ENCODE peak calls at places on chromosomes 12 and 14, in seven cellular contexts. J, V, N, K, B, X and U are unnamed samples.

GRCh38 chr14:44162197-44162596 is 344.9 kb downstream of the FSCB start:
- DNase-seq in J (no peak), N (no peak), K (no peak), V (no peak), B (no peak), X (no peak), U (no peak)

GRCh38 chr12:56461235-56462159 is 6.9 kb upstream of the SPRYD4 start:
- DNase-seq in X (no peak), K (peak; percentile 5), N (no peak), J (no peak), V (no peak), B (no peak), U (peak; percentile 18)

GRCh38 chr12:32331133-32331532 is 68.2 kb upstream of the FGD4 start:
- DNase-seq in X (no peak), N (no peak), V (no peak), J (peak; percentile 10), K (no peak), B (peak; percentile 2), U (peak; percentile 45)

GRCh38 chr12:128698573-128698972 is 125.2 kb downstream of the SLC15A4 start:
- DNase-seq in X (no peak), B (no peak), K (no peak), J (no peak), N (no peak), V (no peak), U (no peak)

GRCh38 chr14:34013714-34014055 is 62.8 kb upstream of the EGLN3 start:
- DNase-seq in X (no peak), N (no peak), K (no peak), J (no peak), V (no peak), B (no peak), U (no peak)

GRCh38 chr12:59936546-59936945 is 340.7 kb downstream of the SLC16A7 start:
- DNase-seq in N (no peak), V (no peak), X (no peak), J (no peak), B (no peak), K (no peak), U (no peak)

GRCh38 chr14:104138098-104138890 is at the start of gene KIF26A:
- DNase-seq in N (no peak), V (peak; percentile 39), B (no peak), J (no peak), K (no peak), X (peak; percentile 59), U (no peak)

GRCh38 chr14:64671591-64671990 is 32.6 kb upstream of the PLEKHG3 start:
- DNase-seq in N (no peak), B (peak; percentile 78), X (no peak), V (no peak), K (peak; percentile 74), J (peak; percentile 85), U (peak; percentile 83)

GRCh38 chr12:8698830-8699330 is 1.1 kb downstream of the RIMKLB start:
- DNase-seq in N (no peak), X (no peak), V (no peak), K (no peak), B (peak; percentile 13), J (no peak), U (peak; percentile 32)

GRCh38 chr14:99239661-99240092 is 32.3 kb downstream of the BCL11B start:
- DNase-seq in X (no peak), B (no peak), J (no peak), K (no peak), N (no peak), V (no peak), U (no peak)

DNA sequence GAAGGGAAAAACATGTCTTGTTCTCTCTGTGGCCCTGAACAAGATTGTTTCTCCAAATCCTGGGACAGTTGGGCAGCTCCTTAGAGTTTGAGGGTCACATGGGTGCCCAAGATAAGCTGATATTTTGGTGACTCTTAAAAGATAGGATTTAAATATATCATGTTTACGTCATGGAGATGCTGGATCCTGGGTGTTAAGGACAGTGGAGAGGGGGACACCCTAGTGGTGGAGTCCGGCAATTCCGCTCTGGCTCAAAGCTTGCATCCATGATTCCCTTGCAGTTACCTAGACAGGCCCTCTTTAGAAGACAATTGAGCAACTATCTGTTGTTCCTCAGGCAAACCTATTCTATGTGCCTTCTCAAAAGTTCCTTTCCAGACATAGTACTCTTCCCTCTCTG is 101.8 kb downstream of the CMKLR1 start:
- DNase-seq in B (no peak), K (no peak), J (no peak), X (no peak), V (no peak), N (no peak), U (no peak)
- TF ChIP-seq CTCF in B (peak; percentile 13), K (peak; percentile 9), J (no peak), X (no peak), V (no peak), N (no peak), U (peak; percentile 11)

GRCh38 chr14:24334431-24335271 is at the start of gene ADCY4:
- DNase-seq in N (no peak), K (no peak), B (no peak), V (peak; percentile 36), J (no peak), X (peak; percentile 35), U (no peak)
- H3K4me3 ChIP-seq in N (peak within 1 kb of the TSS; percentile 59), K (peak within 1 kb of the TSS; percentile 17), B (peak within 1 kb of the TSS; percentile 52), V (peak within 1 kb of the TSS; percentile 36), J (peak within 1 kb of the TSS; percentile 51), X (peak within 1 kb of the TSS; percentile 28), U (peak within 1 kb of the TSS; percentile 48)

DNA sequence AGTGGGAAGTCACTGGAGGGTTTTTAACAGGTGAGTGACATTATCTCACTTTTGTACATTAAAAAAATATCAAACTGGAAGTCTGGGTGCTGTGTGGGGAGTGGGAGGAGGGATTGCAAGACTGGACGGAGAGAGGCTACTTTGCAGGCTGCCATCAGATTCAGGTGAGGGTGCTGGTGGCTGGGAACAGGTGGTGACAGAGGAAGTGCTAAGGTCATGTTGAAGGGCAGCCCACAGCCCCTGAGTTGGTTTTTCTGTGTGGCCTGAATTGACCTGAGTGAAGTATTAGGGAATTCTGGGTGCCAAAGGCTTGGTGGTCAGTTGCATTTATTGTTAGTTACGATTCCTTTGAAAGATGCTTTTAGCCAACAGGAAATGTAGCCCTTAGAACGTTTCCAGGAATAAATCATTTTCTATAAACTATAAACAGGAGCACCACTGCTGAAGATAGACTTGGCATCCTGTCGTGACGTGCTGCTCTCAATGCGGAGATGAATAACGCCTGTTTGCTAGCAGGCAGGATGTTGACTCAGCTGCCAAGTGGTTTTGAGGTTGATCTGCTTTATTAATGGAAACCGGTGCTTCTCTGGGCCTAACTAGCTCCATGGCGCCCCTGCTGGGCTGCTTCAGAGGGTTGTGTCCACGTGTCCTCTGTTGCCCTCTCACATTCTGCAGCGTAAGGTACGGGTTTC is 707.5 kb upstream of the TMEM132C start:
- DNase-seq in V (no peak), N (peak; percentile 11), X (peak; percentile 31), K (peak; percentile 97), B (peak; percentile 98), J (peak; percentile 49), U (peak; percentile 83)
- TF ChIP-seq CTCF in V (no peak), N (peak; percentile 3), X (no peak), K (peak; percentile 88), B (peak; percentile 86), J (peak; percentile 71), U (peak; percentile 41)

GRCh38 chr12:6424848-6425247 is 19.9 kb upstream of the CD27 start:
- DNase-seq in J (no peak), B (no peak), N (no peak), K (no peak), X (no peak), V (no peak), U (no peak)

GRCh38 chr12:6420364-6420763 is 24.4 kb upstream of the CD27 start:
- DNase-seq in N (no peak), X (no peak), J (no peak), B (no peak), V (no peak), K (no peak), U (no peak)

GRCh38 chr12:6424008-6424347 is 20.8 kb upstream of the CD27 start:
- DNase-seq in N (no peak), X (no peak), K (no peak), B (no peak), J (no peak), V (no peak), U (no peak)

GRCh38 chr12:6425588-6426531 is 18.9 kb upstream of the CD27 start:
- DNase-seq in V (peak; percentile 20), B (no peak), J (no peak), K (no peak), X (no peak), N (no peak), U (no peak)

GRCh38 chr12:6423267-6424007 is 21.3 kb upstream of the CD27 start:
- DNase-seq in K (peak; percentile 89), J (peak; percentile 96), V (peak; percentile 74), N (no peak), X (peak; percentile 89), B (peak; percentile 92), U (peak; percentile 96)
- H3K4me3 ChIP-seq in K (no peak overlapping the region), J (no peak overlapping the region), V (no peak overlapping the region), N (no peak overlapping the region), X (no peak overlapping the region), B (no peak overlapping the region), U (no peak overlapping the region)

DNA sequence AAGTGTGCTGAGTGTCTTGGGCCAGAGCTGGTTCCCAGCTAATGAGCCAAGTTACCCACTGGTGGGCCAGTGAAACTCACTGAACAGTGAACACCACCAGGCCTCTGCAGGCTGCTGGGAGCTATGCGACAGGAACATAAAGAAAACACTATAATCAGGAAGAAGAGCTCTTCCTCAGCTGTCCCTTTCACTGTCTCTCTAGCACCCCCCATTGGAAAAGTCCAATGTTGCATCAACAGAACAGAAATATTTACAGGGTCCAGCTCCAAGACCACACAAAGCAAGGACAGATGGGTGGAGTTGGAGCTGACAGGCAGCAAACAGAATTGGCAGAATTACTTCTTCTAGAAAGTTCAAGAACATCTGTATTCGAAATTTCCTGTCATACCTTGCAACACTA is 903.6 kb upstream of the TMEM132C start:
- DNase-seq in N (no peak), X (no peak), J (no peak), B (no peak), K (peak; percentile 15), V (no peak), U (no peak)
- TF ChIP-seq CTCF in N (peak; percentile 5), X (no peak), J (peak; percentile 61), B (peak; percentile 45), K (peak; percentile 47), V (no peak), U (peak; percentile 19)

DNA sequence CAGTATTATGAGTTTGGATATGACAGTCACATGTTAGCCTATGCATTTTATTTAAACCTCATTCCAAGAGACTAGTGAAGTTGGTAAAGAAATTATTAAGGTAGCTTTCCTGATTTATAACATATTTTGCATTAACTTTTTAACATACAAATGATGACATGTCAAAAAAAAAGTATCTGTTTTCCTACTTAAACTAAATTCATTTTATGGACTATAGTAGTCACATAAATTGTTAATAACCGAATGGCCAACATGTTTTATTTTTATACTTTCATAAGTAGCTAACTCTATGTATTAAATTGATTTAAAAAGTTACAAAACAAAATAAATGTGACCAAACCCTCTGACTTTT is 14.7 kb downstream of the TAOK3 start:
- DNase-seq in X (no peak), V (no peak), K (no peak), N (no peak), B (no peak), J (no peak), U (no peak)
- H3K4me3 ChIP-seq in X (peak overlapping the region; percentile 22), V (peak overlapping the region; percentile 65), K (no peak overlapping the region), N (peak overlapping the region; percentile 67), B (no peak overlapping the region), J (no peak overlapping the region), U (no peak overlapping the region)

GRCh38 chr14:71221119-71221518 is 313.9 kb downstream of the PCNX1 start:
- DNase-seq in V (no peak), B (no peak), J (no peak), X (no peak), N (no peak), K (no peak), U (no peak)
- TF ChIP-seq CTCF in V (no peak), B (no peak), J (no peak), X (no peak), N (no peak), K (no peak), U (no peak)